ENCODE peak calls at places on chromosomes 5 and 9, in six cellular contexts. N is tibial nerve, B is H1, A is A549, X is ovary, O is esophagus muscularis mucosa. V is an unnamed sample.

GRCh38 chr5:122182491-122182921 is 53.2 kb downstream of the ZNF474 start:
- DNase-seq in N (no peak), O (no peak), A (no peak), X (peak), B (no peak), V (peak)

GRCh38 chr9:22008662-22009562 is at the start of gene CDKN2B:
- DNase-seq in O (peak), A (no peak), X (peak), N (peak), B (no peak), V (peak)

GRCh38 chr9:69963728-69964127 is 79.9 kb upstream of the MAMDC2 start:
- DNase-seq in N (no peak), X (no peak), A (no peak), O (no peak), B (no peak), V (no peak)

GRCh38 chr9:108269421-108269820 is 586.4 kb downstream of the ACTL7B start:
- DNase-seq in X (no peak), A (no peak), N (no peak), B (no peak), O (no peak), V (no peak)

GRCh38 chr5:73152411-73153388 is 20.3 kb upstream of the TMEM174 start:
- DNase-seq in O (no peak), B (no peak), X (no peak), A (no peak), N (no peak), V (no peak)

GRCh38 chr5:147780924-147781530 is 1.5 kb downstream of the JAKMIP2 start:
- DNase-seq in X (no peak), N (no peak), O (no peak), B (no peak), A (no peak), V (no peak)

GRCh38 chr9:22079873-22080341 is 70.8 kb upstream of the CDKN2B start:
- DNase-seq in B (no peak), A (no peak), X (no peak), O (no peak), N (peak), V (no peak)

GRCh38 chr9:6051511-6051950 is 36.1 kb upstream of the RANBP6 start:
- DNase-seq in X (no peak), O (no peak), N (no peak), A (no peak), B (no peak), V (no peak)

GRCh38 chr5:58410441-58410840 is 49.4 kb downstream of the PLK2 start:
- DNase-seq in N (peak), B (no peak), A (peak), O (no peak), X (no peak), V (no peak)

GRCh38 chr9:125183054-125183453 is 6.5 kb downstream of the PPP6C start:
- DNase-seq in X (no peak), B (no peak), O (no peak), A (no peak), N (no peak), V (no peak)

GRCh38 chr5:1295650-1296037 is 776 bp upstream of the TERT start:
- DNase-seq in A (no peak), O (no peak), X (peak), N (no peak), B (no peak), V (peak)

GRCh38 chr5:148458036-148458888 is 74.5 kb downstream of the FBXO38 start:
- DNase-seq in O (peak), A (no peak), B (no peak), N (no peak), X (no peak), V (no peak)

GRCh38 chr9:35488019-35488418 is 1.9 kb upstream of the RUSC2 start:
- DNase-seq in X (no peak), O (peak), N (no peak), A (no peak), B (no peak), V (no peak)

GRCh38 chr5:66945389-66946349 is 250.9 kb downstream of the CD180 start:
- DNase-seq in O (no peak), B (no peak), N (no peak), A (no peak), X (no peak), V (no peak)

GRCh38 chr5:61635271-61635670 is 303.2 kb downstream of the ZSWIM6 start:
- DNase-seq in O (no peak), X (no peak), A (no peak), B (no peak), N (no peak), V (no peak)
- TF ChIP-seq EP300 in O (no peak), X (no peak), A (no peak), B (no peak), N (no peak), V (no peak)

DNA sequence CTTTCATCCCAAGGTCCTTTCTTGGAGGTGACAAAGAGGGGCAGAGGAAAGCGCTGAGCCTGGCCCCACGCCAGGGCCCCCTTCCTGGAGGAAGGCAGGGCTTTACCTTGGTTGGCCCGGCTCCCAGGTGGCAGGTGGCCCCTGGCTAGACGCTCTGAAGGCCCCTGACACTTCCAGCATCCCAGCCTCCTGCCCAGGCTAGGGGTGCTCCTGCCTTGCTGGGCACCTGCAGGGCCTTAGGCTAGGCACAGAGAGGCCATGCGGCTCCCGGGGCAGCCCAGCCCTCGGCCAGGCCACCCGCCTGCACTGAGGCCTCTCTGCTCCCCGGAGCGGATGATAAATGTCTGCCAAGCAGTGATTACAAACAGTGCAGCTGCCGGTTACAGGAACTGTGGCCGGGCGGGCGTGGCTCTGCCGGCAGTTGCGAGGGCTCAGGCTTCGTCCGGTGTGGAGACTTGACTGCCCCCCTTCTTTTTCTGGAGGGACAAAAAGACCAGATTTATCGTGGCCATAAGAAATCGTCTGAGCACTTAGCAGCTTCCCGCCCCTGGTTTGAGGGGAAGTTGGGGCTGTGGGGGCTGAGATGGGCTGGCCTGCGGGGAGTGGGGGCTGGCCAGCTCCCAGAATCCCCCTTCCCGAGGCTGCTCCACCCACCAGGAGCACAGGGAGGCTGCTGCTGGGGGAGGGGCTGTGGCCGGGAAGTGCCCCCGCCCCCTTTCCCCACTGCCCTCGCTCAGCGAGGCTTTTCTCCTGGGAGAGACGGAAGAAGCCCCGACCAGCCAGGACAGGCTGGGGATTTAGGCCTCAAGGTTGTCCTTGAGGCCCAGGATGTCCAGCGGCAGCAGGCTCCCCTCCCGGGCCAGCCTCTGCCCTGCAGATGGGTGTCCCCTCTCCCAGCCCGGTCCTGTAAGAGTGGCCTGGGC is 31.6 kb upstream of the UBAC1 start:
- DNase-seq in X (peak), B (no peak), N (peak), A (peak), O (peak), V (peak)
- TF ChIP-seq EP300 in X (peak), B (no peak), N (peak), A (no peak), O (peak), V (no peak)

DNA sequence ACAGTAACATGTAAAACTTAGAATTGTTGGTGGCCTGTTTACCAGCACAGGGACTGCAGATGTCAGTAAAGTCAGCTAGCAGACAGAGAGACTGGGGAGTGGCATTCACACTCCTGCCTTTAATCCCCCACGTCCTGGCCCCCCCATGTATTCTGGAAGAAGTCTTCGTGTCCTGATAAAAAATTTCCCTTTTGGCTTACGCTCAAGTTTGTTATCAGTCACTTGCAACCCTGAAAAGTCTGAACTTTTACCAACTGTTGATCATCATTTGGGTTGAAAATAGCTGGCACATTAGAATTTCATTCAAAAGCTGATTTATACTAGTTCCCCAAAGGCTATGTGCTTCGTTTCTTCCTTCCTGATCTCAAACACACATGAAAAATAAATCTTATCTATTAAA is 5.8 kb upstream of the CRHBP start:
- DNase-seq in A (no peak), O (no peak), X (no peak), N (no peak), B (no peak), V (no peak)
- TF ChIP-seq EP300 in A (no peak), O (no peak), X (no peak), N (peak), B (no peak), V (no peak)

GRCh38 chr5:52840286-52841050 is 52.8 kb downstream of the ITGA1 start:
- DNase-seq in A (no peak), N (no peak), X (no peak), O (no peak), B (no peak), V (no peak)

GRCh38 chr5:52841114-52841513 is 53.4 kb downstream of the ITGA1 start:
- DNase-seq in N (no peak), B (no peak), O (no peak), A (no peak), X (no peak), V (no peak)

GRCh38 chr5:52839285-52839684 is 51.6 kb downstream of the ITGA1 start:
- DNase-seq in B (no peak), A (no peak), X (no peak), N (no peak), O (no peak), V (no peak)

GRCh38 chr5:52844885-52845284 is 57.2 kb downstream of the ITGA1 start:
- DNase-seq in O (no peak), A (no peak), N (no peak), B (no peak), X (no peak), V (no peak)

DNA sequence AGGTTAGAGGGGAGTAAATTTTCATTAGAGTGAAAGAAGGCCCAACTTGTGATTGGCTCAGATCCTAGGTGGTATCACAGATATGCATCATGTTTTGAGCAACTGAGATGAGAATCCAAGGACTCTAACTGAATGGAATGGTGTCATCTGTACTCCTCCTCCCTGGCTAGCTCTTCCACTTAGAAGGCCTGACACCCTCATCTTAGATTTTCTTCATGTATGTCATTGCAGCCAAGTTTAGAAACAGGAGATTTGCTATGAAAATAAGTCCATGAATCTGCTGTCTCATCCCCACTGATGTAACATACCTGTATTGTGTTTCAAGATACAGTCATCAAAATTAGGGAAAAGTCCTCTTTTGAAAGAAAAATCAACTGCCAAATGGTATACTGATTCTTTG is 54.4 kb downstream of the ITGA1 start:
- DNase-seq in A (no peak), B (no peak), O (no peak), N (no peak), X (no peak), V (no peak)
- TF ChIP-seq EP300 in A (no peak), B (no peak), O (no peak), N (no peak), X (no peak), V (no peak)

GRCh38 chr9:112162644-112163413 is 12.3 kb downstream of the SUSD1 start:
- DNase-seq in B (no peak), N (no peak), X (no peak), A (no peak), O (no peak), V (no peak)
- TF ChIP-seq EP300 in B (no peak), N (no peak), X (no peak), A (peak), O (no peak), V (no peak)

DNA sequence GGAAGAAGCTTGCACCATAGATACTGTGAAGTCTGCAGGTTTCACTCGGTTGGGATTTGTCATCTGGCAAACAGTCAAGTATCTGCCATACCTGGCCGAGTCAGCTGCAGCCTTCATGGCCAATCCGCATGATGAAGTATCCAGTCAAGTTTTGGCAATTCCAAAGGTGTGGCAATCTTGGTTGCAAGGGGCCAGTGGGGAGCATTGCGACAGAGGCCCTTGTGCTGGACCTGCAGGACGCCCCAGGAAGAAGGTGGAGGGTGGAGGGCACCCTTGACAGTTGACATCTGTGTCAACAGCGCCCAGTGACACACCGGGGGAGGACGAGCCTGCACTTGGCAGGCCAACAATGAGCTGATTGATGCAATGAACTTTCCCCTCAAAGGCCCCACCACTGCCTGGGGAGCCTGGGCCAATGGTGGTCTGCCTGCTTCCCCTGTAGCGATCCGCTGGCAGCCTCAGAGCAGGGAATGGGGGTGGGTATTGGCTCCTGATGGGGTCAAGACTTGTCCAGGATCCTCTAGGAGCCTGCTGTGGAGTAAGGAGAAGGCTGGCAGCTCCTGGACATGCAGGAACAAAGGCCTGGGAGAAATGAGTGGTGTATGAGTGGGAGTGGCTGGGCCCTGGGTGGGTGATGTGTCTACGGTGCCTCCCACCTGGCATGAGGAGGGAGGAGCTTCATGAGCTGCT is 122.8 kb upstream of the PITX1 start:
- DNase-seq in X (no peak), O (no peak), B (no peak), A (no peak), N (no peak), V (no peak)
- TF ChIP-seq EP300 in X (no peak), O (no peak), B (no peak), A (no peak), N (no peak), V (no peak)